ENCODE peak calls at places on chromosome 11, in ten cellular contexts. E is iris pigment epithelial cell; U is choroid plexus epithelial cell; J is activated naive CD4-positive, alpha-beta T cell; Q is EH; Z is EL; B is astrocyte of the spinal cord; Y is ureter; G is psoas muscle; C is NCI-H2029. D is an unnamed sample.

GRCh38 chr11:122486793-122487495 is 168.6 kb upstream of the UBASH3B start:
- DNase-seq in Z (peak), E (no peak), C (no peak), G (no peak), Y (no peak), B (peak), Q (peak), J (no peak), U (no peak), D (no peak)

GRCh38 chr11:2531987-2532703 is 87.3 kb downstream of the KCNQ1 start:
- DNase-seq in Q (no peak), G (no peak), C (no peak), B (no peak), Z (no peak), Y (no peak), J (no peak), E (no peak), U (no peak), D (no peak)

GRCh38 chr11:19577849-19578619 is 134.6 kb upstream of the NAV2 start:
- DNase-seq in B (peak), U (peak), C (no peak), Y (peak), J (no peak), Z (peak), Q (peak), E (peak), G (peak), D (peak)

GRCh38 chr11:35404397-35404775 is 15.0 kb downstream of the SLC1A2 start:
- DNase-seq in J (no peak), Y (no peak), B (peak), C (no peak), U (peak), E (peak), Q (peak), Z (peak), G (no peak), D (no peak)

GRCh38 chr11:133809525-133810178 is 35.7 kb downstream of the SPATA19 start:
- DNase-seq in E (no peak), U (no peak), G (no peak), Z (no peak), B (no peak), J (no peak), Q (no peak), C (no peak), Y (no peak), D (no peak)

GRCh38 chr11:15471709-15472404 is 357.1 kb downstream of the INSC start:
- DNase-seq in Z (no peak), G (no peak), C (peak), E (no peak), U (no peak), Y (no peak), J (no peak), Q (no peak), B (no peak), D (no peak)

GRCh38 chr11:122165972-122166371 is 50.0 kb upstream of the BLID start:
- DNase-seq in G (no peak), B (no peak), J (no peak), Y (no peak), E (no peak), U (peak), C (no peak), Q (no peak), Z (no peak), D (no peak)

GRCh38 chr11:287821-288327 is 1.1 kb upstream of the PGGHG start:
- DNase-seq in Y (peak), C (no peak), E (no peak), Q (no peak), B (no peak), Z (no peak), G (peak), U (no peak), J (no peak), D (no peak)

GRCh38 chr11:117385471-117385870 is 57.8 kb downstream of the CEP164 start:
- DNase-seq in C (no peak), Y (no peak), E (no peak), Q (no peak), U (no peak), Z (no peak), J (no peak), B (no peak), G (no peak), D (no peak)

GRCh38 chr11:73072935-73073481 is 69.1 kb downstream of the FCHSD2 start:
- DNase-seq in Z (peak), Q (peak), C (peak), E (peak), B (peak), G (no peak), J (no peak), Y (no peak), U (peak), D (no peak)